ENCODE peak calls at places on chromosomes 2 and 18, in ten cellular contexts. C, P, O, K, E, D, X, I, H and V are unnamed samples.

GRCh38 chr2:20419007-20419576 is 27.8 kb upstream of the RHOB start:
- DNase-seq in H (no peak), D (peak; percentile 62), X (no peak), E (peak; percentile 67), P (no peak), I (no peak), C (no peak), K (no peak), O (no peak), V (no peak)

GRCh38 chr2:9818097-9818496 is 25.2 kb upstream of the TAF1B start:
- DNase-seq in X (no peak), O (no peak), P (no peak), C (no peak), H (no peak), E (no peak), D (no peak), I (no peak), K (no peak), V (no peak)

GRCh38 chr2:138087761-138088602 is 123.7 kb downstream of the HNMT start:
- DNase-seq in P (no peak), I (no peak), D (no peak), H (no peak), C (no peak), X (no peak), K (no peak), O (no peak), E (no peak), V (no peak)

GRCh38 chr18:64259871-64260270 is 111.0 kb upstream of the LINC00305 start:
- DNase-seq in P (no peak), D (no peak), E (no peak), I (no peak), C (peak; percentile 58), K (no peak), X (no peak), O (no peak), H (no peak), V (no peak)

GRCh38 chr2:105235388-105236059 is 6.0 kb upstream of the GPR45 start:
- DNase-seq in E (peak; percentile 91), H (peak; percentile 67), X (peak; percentile 61), P (peak; percentile 85), C (peak; percentile 95), I (peak; percentile 74), K (peak; percentile 83), D (peak; percentile 86), O (peak; percentile 39), V (peak; percentile 71)

GRCh38 chr2:79630060-79630459 is 117.2 kb downstream of the CTNNA2 start:
- DNase-seq in C (peak; percentile 48), I (peak; percentile 52), P (no peak), E (no peak), K (no peak), H (no peak), O (no peak), X (no peak), D (no peak), V (peak; percentile 2)

GRCh38 chr2:60116167-60116870 is 437.1 kb downstream of the BCL11A start:
- DNase-seq in P (no peak), O (no peak), D (no peak), E (no peak), X (no peak), I (no peak), K (no peak), H (no peak), C (no peak), V (no peak)

GRCh38 chr2:40721595-40721994 is 269.7 kb upstream of the SLC8A1 start:
- DNase-seq in X (no peak), P (peak; percentile 12), I (peak; percentile 39), O (no peak), C (no peak), H (no peak), D (no peak), E (peak; percentile 54), K (no peak), V (peak; percentile 75)

GRCh38 chr2:236250909-236251579 is 13.2 kb downstream of the ASB18 start:
- DNase-seq in O (no peak), D (no peak), P (no peak), H (no peak), E (no peak), I (no peak), X (no peak), K (no peak), C (no peak), V (no peak)

GRCh38 chr2:40844353-40845277 is 392.7 kb upstream of the SLC8A1 start:
- DNase-seq in I (no peak), E (no peak), K (no peak), D (peak; percentile 11), P (no peak), C (peak; percentile 63), O (no peak), H (no peak), X (peak; percentile 28), V (no peak)

GRCh38 chr2:44560352-44560751 is 198.6 kb downstream of the CAMKMT start:
- DNase-seq in X (peak; percentile 26), E (peak; percentile 20), O (no peak), H (no peak), C (no peak), D (no peak), I (no peak), P (no peak), K (no peak), V (no peak)
- TF ChIP-seq CTCF in X (peak; percentile 57), E (peak; percentile 15), O (no peak), H (peak; percentile 14), C (peak; percentile 45), D (peak; percentile 28), I (peak; percentile 31), P (peak; percentile 55), K (peak; percentile 46), V (peak; percentile 70)

GRCh38 chr2:114769991-114770390 is 327.6 kb downstream of the DPP10 start:
- DNase-seq in P (no peak), D (no peak), K (no peak), H (no peak), I (no peak), O (no peak), X (no peak), E (no peak), C (no peak), V (no peak)

GRCh38 chr2:114769110-114769509 is 326.7 kb downstream of the DPP10 start:
- DNase-seq in E (no peak), C (no peak), P (no peak), D (no peak), X (no peak), H (no peak), K (no peak), O (no peak), I (no peak), V (no peak)
- TF ChIP-seq CTCF in E (no peak), C (peak; percentile 26), P (no peak), D (no peak), X (no peak), H (no peak), K (no peak), O (no peak), I (no peak), V (no peak)

GRCh38 chr2:201116115-201116958 is at the start of gene CFLAR:
- DNase-seq in H (peak; percentile 89), E (peak; percentile 80), C (peak; percentile 83), D (peak; percentile 77), I (peak; percentile 81), P (peak; percentile 91), O (peak; percentile 78), K (peak; percentile 17), X (peak; percentile 56), V (peak; percentile 68)

GRCh38 chr2:201114846-201115245 is 1.1 kb upstream of the CFLAR start:
- DNase-seq in O (no peak), D (no peak), C (no peak), I (peak; percentile 54), E (peak; percentile 43), X (no peak), H (no peak), P (no peak), K (no peak), V (no peak)

GRCh38 chr2:201118957-201119848 is 3.2 kb downstream of the CFLAR start:
- DNase-seq in I (peak; percentile 72), D (peak; percentile 62), C (no peak), K (no peak), X (no peak), H (no peak), P (no peak), O (no peak), E (peak; percentile 58), V (peak; percentile 35)

GRCh38 chr2:201118121-201118956 is 2.4 kb downstream of the CFLAR start:
- DNase-seq in D (peak; percentile 86), P (peak; percentile 89), I (peak; percentile 82), C (peak; percentile 92), O (peak; percentile 77), E (peak; percentile 90), H (peak; percentile 93), K (peak; percentile 32), X (peak; percentile 87), V (peak; percentile 71)

GRCh38 chr2:201116959-201117734 is 1.2 kb downstream of the CFLAR start:
- DNase-seq in C (peak; percentile 63), P (peak; percentile 81), O (no peak), H (peak; percentile 78), D (peak; percentile 93), X (peak; percentile 47), E (peak; percentile 90), K (no peak), I (peak; percentile 87), V (peak; percentile 81)
- TF ChIP-seq CTCF in C (peak; percentile 59), P (peak; percentile 39), O (peak; percentile 48), H (peak; percentile 48), D (peak; percentile 43), X (peak; percentile 37), E (peak; percentile 26), K (peak; percentile 49), I (peak; percentile 51), V (peak; percentile 69)

GRCh38 chr2:70645733-70646420 is 92.3 kb upstream of the TGFA start:
- DNase-seq in E (peak; percentile 10), O (no peak), I (no peak), K (no peak), H (no peak), P (peak; percentile 5), D (no peak), C (peak; percentile 64), X (peak; percentile 8), V (no peak)

GRCh38 chr2:70641263-70641784 is 87.7 kb upstream of the TGFA start:
- DNase-seq in C (no peak), X (no peak), K (no peak), H (no peak), P (peak; percentile 1), D (no peak), I (peak; percentile 38), E (no peak), O (no peak), V (no peak)

GRCh38 chr2:70646429-70646828 is 92.8 kb upstream of the TGFA start:
- DNase-seq in E (no peak), O (no peak), X (no peak), H (no peak), I (no peak), D (no peak), K (no peak), C (peak; percentile 35), P (no peak), V (no peak)

GRCh38 chr2:70639841-70640448 is 86.3 kb upstream of the TGFA start:
- DNase-seq in K (no peak), X (no peak), C (no peak), I (no peak), P (no peak), D (no peak), E (no peak), O (no peak), H (no peak), V (no peak)

DNA sequence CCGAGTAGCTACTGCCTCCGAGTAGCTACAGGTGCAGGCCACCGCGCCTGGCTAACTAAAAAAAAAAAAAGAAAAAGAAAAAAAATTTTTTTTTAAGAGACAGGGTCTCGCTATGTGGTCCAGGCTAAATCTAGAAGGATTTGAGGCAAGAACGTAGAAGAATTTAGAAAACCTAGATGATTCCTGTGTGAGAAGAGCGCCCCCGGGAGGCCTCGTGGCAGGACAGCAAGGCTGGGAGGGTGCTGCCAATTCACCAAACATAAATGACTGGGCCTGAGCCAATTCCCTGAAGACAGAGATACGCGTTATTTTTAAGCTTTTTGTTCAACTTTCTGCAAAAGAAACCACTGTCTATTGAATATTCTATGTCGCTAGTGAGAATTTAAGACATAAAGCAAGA is 90.1 kb upstream of the TGFA start:
- DNase-seq in X (peak; percentile 43), I (no peak), P (no peak), C (peak; percentile 85), E (no peak), O (no peak), K (no peak), D (no peak), H (no peak), V (no peak)
- TF ChIP-seq CTCF in X (peak; percentile 73), I (peak; percentile 17), P (peak; percentile 57), C (peak; percentile 82), E (peak; percentile 20), O (no peak), K (peak; percentile 53), D (peak; percentile 15), H (no peak), V (peak; percentile 68)